ENCODE peak calls at places on chromosomes 13 and 19, in ten cellular contexts. B is AG09309; R is epithelial cell of esophagus; V is nephron progenitor cell; P is CD8-positive, alpha-beta T cell; O is AG04450; W is gastrocnemius medialis; K is psoas muscle; J is neural progenitor cell; N is CD14-positive monocyte. Z is an unnamed sample.

GRCh38 chr13:25468330-25469178 is 96.8 kb downstream of the ATP8A2 start:
- DNase-seq in B (no peak), R (peak; percentile 30), V (peak; percentile 85), P (no peak), O (no peak), W (no peak), K (no peak), J (peak; percentile 84), N (no peak), Z (peak; percentile 49)

GRCh38 chr19:2867025-2867991 is at the start of gene ZNF556:
- DNase-seq in B (no peak), R (peak; percentile 74), V (no peak), P (no peak), O (no peak), W (peak; percentile 84), K (peak; percentile 77), J (no peak), N (no peak), Z (no peak)

GRCh38 chr13:38804536-38804935 is 117.7 kb downstream of the FREM2 start:
- DNase-seq in B (no peak), R (peak; percentile 53), V (no peak), P (no peak), O (no peak), W (no peak), K (no peak), J (no peak), N (no peak), Z (no peak)

GRCh38 chr19:10961763-10962536 is 1.1 kb downstream of the SMARCA4 start:
- DNase-seq in B (no peak), R (peak; percentile 19), V (no peak), P (no peak), O (no peak), W (no peak), K (no peak), J (peak; percentile 75), N (no peak), Z (no peak)

GRCh38 chr13:60164490-60164889 is 762 bp upstream of the DIAPH3 start:
- DNase-seq in B (no peak), R (peak; percentile 20), V (no peak), P (no peak), O (no peak), W (no peak), K (no peak), J (peak; percentile 19), N (no peak), Z (no peak)

GRCh38 chr13:99798756-99799155 is 172.8 kb downstream of the ZIC5 start:
- DNase-seq in B (no peak), R (no peak), V (no peak), P (no peak), O (no peak), W (no peak), K (no peak), J (no peak), N (no peak), Z (no peak)

GRCh38 chr19:56547535-56547934 is 8.8 kb downstream of the ZFP28 start:
- DNase-seq in B (no peak), R (no peak), V (no peak), P (no peak), O (no peak), W (no peak), K (no peak), J (peak; percentile 6), N (no peak), Z (no peak)

GRCh38 chr19:31519216-31519615 is 170.0 kb upstream of the TSHZ3 start:
- DNase-seq in B (no peak), R (no peak), V (no peak), P (no peak), O (no peak), W (no peak), K (no peak), J (no peak), N (no peak), Z (no peak)

GRCh38 chr13:50940509-50940908 is 30.9 kb downstream of the RNASEH2B start:
- DNase-seq in B (no peak), R (no peak), V (no peak), P (no peak), O (no peak), W (no peak), K (no peak), J (no peak), N (no peak), Z (no peak)

GRCh38 chr19:3604987-3605343 is 1.7 kb downstream of the TBXA2R start:
- DNase-seq in B (no peak), R (no peak), V (no peak), P (peak; percentile 49), O (no peak), W (no peak), K (no peak), J (no peak), N (no peak), Z (no peak)

GRCh38 chr19:33767898-33768413 is 28.7 kb upstream of the KCTD15 start:
- DNase-seq in B (no peak), R (peak; percentile 15), V (peak; percentile 98), P (peak; percentile 22), O (no peak), W (no peak), K (no peak), J (peak; percentile 92), N (no peak), Z (peak; percentile 84)

GRCh38 chr13:32883501-32883900 is 132.7 kb upstream of the KL start:
- DNase-seq in B (no peak), R (no peak), V (no peak), P (no peak), O (no peak), W (no peak), K (no peak), J (no peak), N (no peak), Z (no peak)

GRCh38 chr19:38634757-38635482 is 12.5 kb upstream of the ACTN4 start:
- DNase-seq in B (no peak), R (peak; percentile 57), V (peak; percentile 86), P (peak; percentile 73), O (peak; percentile 38), W (no peak), K (peak; percentile 87), J (peak; percentile 67), N (peak; percentile 72), Z (peak; percentile 79)

GRCh38 chr19:29618871-29619270 is 12.8 kb downstream of the POP4 start:
- DNase-seq in B (no peak), R (no peak), V (no peak), P (no peak), O (no peak), W (no peak), K (no peak), J (no peak), N (no peak), Z (no peak)

GRCh38 chr13:26601669-26602068 is 44.2 kb downstream of the WASF3 start:
- DNase-seq in B (no peak), R (peak; percentile 27), V (no peak), P (no peak), O (no peak), W (no peak), K (no peak), J (no peak), N (no peak), Z (no peak)

GRCh38 chr19:33132425-33132824 is 511 bp downstream of the WDR88 start:
- DNase-seq in B (no peak), R (no peak), V (no peak), P (no peak), O (no peak), W (no peak), K (no peak), J (peak; percentile 18), N (no peak), Z (no peak)

GRCh38 chr13:106596287-106596937 is 28.5 kb upstream of the ARGLU1 start:
- DNase-seq in B (no peak), R (no peak), V (no peak), P (no peak), O (no peak), W (no peak), K (no peak), J (no peak), N (no peak), Z (no peak)
- TF ChIP-seq CTCF in B (no peak), R (no peak), V (no peak), P (no peak), O (no peak), W (no peak), K (no peak), J (no peak), N (no peak), Z (no peak)

DNA sequence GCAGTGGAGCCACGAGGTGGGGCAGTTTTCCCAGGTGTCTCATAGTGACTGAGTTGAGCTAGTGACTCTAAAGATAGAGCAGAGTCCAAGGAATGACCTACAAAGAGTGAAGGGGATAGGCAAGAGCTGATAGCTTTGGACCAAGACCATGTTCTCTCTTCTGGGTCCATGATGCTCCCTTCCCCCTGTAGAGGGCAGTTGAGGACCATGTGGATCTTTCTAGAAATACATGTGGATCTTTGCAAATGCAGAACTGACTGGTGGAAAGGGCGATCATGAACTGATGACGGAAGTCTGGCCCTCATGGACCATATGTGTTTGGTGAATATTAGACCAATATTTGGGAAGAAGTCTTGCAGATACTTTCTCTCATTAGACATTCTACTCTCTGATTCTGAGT is 6.9 kb downstream of the PSG1 start:
- DNase-seq in B (no peak), R (peak; percentile 17), V (no peak), P (no peak), O (no peak), W (no peak), K (no peak), J (no peak), N (no peak), Z (no peak)
- TF ChIP-seq CTCF in B (peak; percentile 35), R (peak; percentile 8), V (no peak), P (no peak), O (no peak), W (no peak), K (no peak), J (no peak), N (no peak), Z (no peak)

GRCh38 chr19:5225486-5226345 is 114.9 kb downstream of the PTPRS start:
- DNase-seq in B (no peak), R (no peak), V (peak; percentile 54), P (no peak), O (no peak), W (no peak), K (no peak), J (peak; percentile 39), N (no peak), Z (peak; percentile 20)
- TF ChIP-seq CTCF in B (peak; percentile 59), R (peak; percentile 54), V (peak; percentile 46), P (no peak), O (peak; percentile 44), W (peak; percentile 14), K (peak; percentile 4), J (peak; percentile 55), N (no peak), Z (peak; percentile 50)

DNA sequence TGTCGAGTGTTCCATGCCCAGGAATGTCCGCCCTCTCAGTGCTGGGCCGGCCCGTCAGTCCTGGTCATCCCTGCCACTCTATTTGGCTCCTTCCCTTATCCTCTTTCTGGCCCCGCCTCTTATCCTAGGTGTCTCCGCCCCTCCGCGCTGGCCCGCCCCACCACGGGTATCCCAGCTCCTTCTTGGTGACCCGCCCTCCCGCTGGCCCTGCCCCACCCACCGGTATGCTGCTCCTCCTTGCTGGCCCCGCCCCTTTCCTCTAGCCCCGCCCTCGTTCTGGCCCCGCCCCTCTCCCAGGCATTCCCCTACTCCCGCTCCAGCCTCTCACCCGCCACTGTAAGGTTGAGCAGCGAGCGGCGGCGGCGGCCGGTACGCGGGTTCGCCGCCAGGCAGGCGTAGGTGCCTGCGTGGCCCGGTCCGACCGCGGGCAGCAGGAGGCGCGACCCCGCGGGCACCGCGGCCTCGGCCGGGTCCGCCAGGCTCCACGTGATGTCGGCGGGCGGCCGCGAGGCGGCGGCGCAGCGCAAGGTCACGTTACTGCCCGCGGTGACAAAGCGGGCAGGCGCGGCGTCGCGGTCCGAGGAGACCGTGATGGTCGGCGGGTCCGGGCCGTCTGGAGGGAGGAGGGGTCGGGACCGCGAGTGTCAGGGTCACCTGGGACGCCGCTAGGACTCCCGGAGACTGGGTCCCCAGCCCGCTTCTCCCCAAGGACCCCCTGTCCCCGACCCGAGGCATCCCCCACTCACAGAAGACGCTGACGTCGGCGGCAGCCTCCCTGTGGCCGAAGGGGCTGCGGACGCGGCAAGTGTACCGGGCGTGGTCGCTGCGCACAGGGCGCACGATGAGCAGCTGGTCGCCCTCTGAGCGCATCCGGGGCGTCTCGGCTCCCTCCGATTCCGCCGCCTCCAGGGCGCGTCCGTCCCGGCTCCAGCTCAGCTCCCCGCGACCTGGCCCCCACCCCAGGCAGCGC is 2.0 kb downstream of the VSIG10L start:
- DNase-seq in B (peak; percentile 72), R (peak; percentile 99), V (peak; percentile 99), P (peak; percentile 83), O (peak; percentile 91), W (peak; percentile 94), K (peak; percentile 98), J (peak; percentile 98), N (peak; percentile 99), Z (peak; percentile 93)
- TF ChIP-seq CTCF in B (no peak), R (peak; percentile 5), V (no peak), P (no peak), O (no peak), W (peak; percentile 36), K (peak; percentile 22), J (peak; percentile 40), N (peak; percentile 15), Z (peak; percentile 35)

Z was measured in progenitor cell of endocrine pancreas.